ENCODE peak calls at places on chromosomes 11 and 22, in ten cellular contexts. Y is dorsolateral prefrontal cortex, C is osteoblast, W is transverse colon, K is thyroid gland, R is colonic mucosa, S is kidney, B is adrenal gland, A is fibroblast of villous mesenchyme, M is upper lobe of right lung. J is an unnamed sample.

GRCh38 chr22:42794551-42795510 is 62.2 kb downstream of the ARFGAP3 start:
- DNase-seq in A (no peak), R (no peak), C (no peak), B (no peak), S (no peak), M (peak; percentile 59), W (no peak), Y (no peak), K (no peak), J (no peak)

GRCh38 chr11:27858901-27859300 is 158.6 kb upstream of the BDNF start:
- DNase-seq in S (no peak), K (no peak), M (no peak), B (no peak), R (no peak), Y (no peak), A (no peak), C (no peak), W (no peak), J (no peak)

GRCh38 chr22:50694099-50694498 is 21.5 kb downstream of the SHANK3 start:
- DNase-seq in W (no peak), M (no peak), Y (peak; percentile 10), S (no peak), A (peak; percentile 35), B (no peak), K (no peak), R (no peak), C (peak; percentile 78), J (no peak)

GRCh38 chr11:103898577-103899336 is 137.7 kb upstream of the DDI1 start:
- DNase-seq in M (no peak), Y (no peak), R (no peak), W (no peak), C (no peak), S (no peak), K (no peak), B (no peak), A (no peak), J (no peak)

GRCh38 chr11:72048718-72049460 is 31.5 kb downstream of the NUMA1 start:
- DNase-seq in M (no peak), A (no peak), R (no peak), B (peak; percentile 67), W (no peak), Y (no peak), S (no peak), C (no peak), K (no peak), J (peak; percentile 33)

GRCh38 chr11:46912526-46913150 is 5.7 kb downstream of the LRP4 start:
- DNase-seq in S (no peak), R (no peak), A (no peak), C (no peak), B (no peak), W (no peak), K (no peak), M (no peak), Y (no peak), J (no peak)

GRCh38 chr22:31044262-31044861 is 36.8 kb upstream of the SMTN start:
- DNase-seq in M (no peak), K (no peak), A (peak; percentile 82), C (peak; percentile 88), R (peak; percentile 31), W (peak; percentile 61), S (peak; percentile 89), B (peak; percentile 52), Y (no peak), J (peak; percentile 57)

GRCh38 chr22:42581762-42582716 is 28.3 kb downstream of the SERHL2 start:
- DNase-seq in K (peak; percentile 80), B (peak; percentile 79), W (peak; percentile 81), S (peak; percentile 94), M (peak; percentile 89), C (peak; percentile 96), Y (peak; percentile 76), R (peak; percentile 84), A (peak; percentile 71), J (peak; percentile 72)

GRCh38 chr11:2706321-2706720 is 6.5 kb upstream of the KCNQ1OT1 start:
- DNase-seq in R (no peak), B (no peak), W (no peak), M (no peak), C (no peak), K (no peak), Y (no peak), A (no peak), S (peak; percentile 22), J (no peak)

GRCh38 chr11:12435264-12435663 is 57.9 kb downstream of the PARVA start:
- DNase-seq in S (no peak), R (no peak), Y (no peak), B (no peak), W (no peak), M (no peak), A (no peak), C (no peak), K (no peak), J (no peak)

GRCh38 chr11:17986711-17987220 is 26.1 kb downstream of the SERGEF start:
- DNase-seq in Y (no peak), S (no peak), A (no peak), C (no peak), R (no peak), W (no peak), B (no peak), K (no peak), M (no peak), J (no peak)

GRCh38 chr11:70721006-70721405 is 322.7 kb downstream of the CTTN start:
- DNase-seq in K (peak; percentile 67), R (no peak), Y (no peak), S (no peak), B (no peak), A (no peak), W (no peak), C (peak; percentile 17), M (no peak), J (no peak)

GRCh38 chr22:20542736-20543135 is 35.3 kb downstream of the MED15 start:
- DNase-seq in M (no peak), S (no peak), A (no peak), W (no peak), B (no peak), Y (no peak), R (no peak), C (no peak), K (no peak), J (no peak)

GRCh38 chr11:87463486-87464102 is 425.9 kb downstream of the TMEM135 start:
- DNase-seq in Y (no peak), C (peak; percentile 52), S (no peak), K (no peak), A (peak; percentile 17), B (no peak), R (no peak), W (no peak), M (no peak), J (no peak)

GRCh38 chr11:46686886-46687810 is 13.3 kb downstream of the ARHGAP1 start:
- DNase-seq in S (peak; percentile 73), K (no peak), M (no peak), B (peak; percentile 62), A (peak; percentile 69), Y (no peak), C (peak; percentile 98), R (no peak), W (no peak), J (peak; percentile 90)

DNA sequence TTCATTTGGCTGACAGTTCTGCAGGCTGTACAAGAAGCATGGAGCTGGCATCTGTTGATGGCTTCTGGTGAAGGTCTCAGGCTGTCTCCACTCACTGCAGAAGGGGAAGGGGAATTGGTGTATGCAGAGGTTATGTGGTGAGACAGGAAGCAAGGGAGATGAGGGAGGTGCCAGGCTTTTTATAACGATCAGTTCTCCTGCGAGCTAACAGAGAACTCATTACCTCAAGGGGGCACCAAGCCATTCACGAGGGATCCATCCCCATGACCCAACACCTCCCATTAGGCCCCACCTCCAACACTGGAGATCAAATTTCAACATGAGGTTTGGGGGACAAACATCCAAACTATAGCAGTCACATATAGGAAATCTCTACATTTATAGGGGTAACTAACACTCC is 38.7 kb upstream of the E2F8 start:
- DNase-seq in A (no peak), C (no peak), M (no peak), W (no peak), Y (no peak), K (no peak), S (no peak), B (no peak), R (no peak), J (no peak)
- TF ChIP-seq CTCF in A (no peak), C (no peak), M (no peak), W (no peak), Y (no peak), K (no peak), S (no peak), B (no peak), R (no peak), J (no peak)

GRCh38 chr11:61297341-61297740 is 2.2 kb upstream of the VWCE start:
- DNase-seq in A (no peak), R (no peak), W (no peak), S (no peak), K (no peak), Y (no peak), M (no peak), B (no peak), C (peak; percentile 93), J (no peak)
- H3K4me3 ChIP-seq in A (no peak overlapping the region), R (no peak overlapping the region), W (no peak overlapping the region), S (no peak overlapping the region), K (no peak overlapping the region), Y (no peak overlapping the region), M (no peak overlapping the region), B (no peak overlapping the region), C (no peak overlapping the region), J (no peak overlapping the region)

DNA sequence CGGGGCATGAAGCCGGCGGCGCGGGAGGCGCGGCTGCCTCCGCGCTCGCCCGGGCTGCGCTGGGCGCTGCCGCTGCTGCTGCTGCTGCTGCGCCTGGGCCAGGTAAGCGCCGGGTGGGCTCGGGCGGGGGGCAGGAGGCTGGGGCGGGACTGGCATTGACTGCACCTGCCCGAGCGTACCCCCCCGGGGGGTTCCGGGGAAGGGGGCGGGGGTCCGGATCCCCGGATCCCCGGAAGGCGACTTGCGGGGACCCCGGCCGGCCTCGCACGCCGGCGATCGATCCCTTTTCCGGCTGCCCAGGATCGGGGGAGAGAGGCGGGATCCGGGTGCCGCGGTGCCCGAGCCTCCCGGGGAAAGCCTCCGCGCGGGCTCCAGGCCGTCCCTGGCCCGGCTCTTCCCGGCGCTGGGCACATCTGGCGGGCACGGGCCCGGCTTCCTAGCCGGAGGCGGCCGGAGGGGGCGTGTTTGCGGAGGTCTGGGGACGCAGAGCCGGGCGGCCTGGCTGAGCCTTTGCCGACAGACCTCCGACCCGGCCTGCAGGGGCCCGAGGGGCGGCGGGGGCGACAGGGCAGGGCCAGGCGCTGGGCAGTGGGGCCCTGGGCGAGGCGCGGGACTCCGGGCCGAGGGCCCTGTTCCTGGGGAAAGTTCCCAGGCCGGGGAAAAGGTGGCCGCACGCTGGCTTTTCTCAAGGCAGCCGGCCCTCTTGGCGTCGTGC is 705 bp downstream of the PTPRJ start:
- DNase-seq in Y (no peak), C (peak; percentile 97), W (peak; percentile 63), M (peak; percentile 82), S (peak; percentile 84), B (peak; percentile 41), R (peak; percentile 60), A (peak; percentile 61), K (peak; percentile 61), J (peak; percentile 40)
- TF ChIP-seq CTCF in Y (peak; percentile 22), C (no peak), W (no peak), M (peak; percentile 23), S (no peak), B (no peak), R (no peak), A (peak; percentile 17), K (no peak), J (no peak)

DNA sequence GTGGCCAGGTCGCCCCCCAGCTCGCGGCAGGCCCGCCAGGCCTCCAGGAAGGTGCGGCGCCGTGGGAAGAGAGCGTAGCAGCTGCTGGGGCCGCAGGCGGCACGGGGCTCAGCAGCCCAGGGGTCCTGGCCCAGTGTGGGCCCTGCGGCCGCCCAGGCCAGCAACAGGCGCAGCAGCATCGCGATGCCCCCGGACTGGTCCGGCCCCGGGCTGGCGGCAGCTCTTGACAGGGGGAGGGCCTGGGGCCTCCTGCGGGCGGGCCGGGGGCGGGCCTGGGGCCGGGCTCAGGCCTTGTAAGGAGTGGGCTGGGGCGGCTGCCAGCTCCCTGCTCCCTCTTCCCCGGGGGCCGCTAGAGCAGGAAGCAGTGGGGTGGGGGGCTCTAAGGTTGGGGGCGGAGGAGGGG is at the start of gene CD248:
- DNase-seq in K (peak; percentile 46), B (no peak), C (peak; percentile 96), Y (no peak), M (peak; percentile 76), W (peak; percentile 43), S (peak; percentile 95), R (peak; percentile 47), A (peak; percentile 92), J (peak; percentile 96)
- H3K4me3 ChIP-seq in K (no peak within 1 kb of the TSS), B (no peak within 1 kb of the TSS), C (peak within 1 kb of the TSS; percentile 75), Y (peak within 1 kb of the TSS; percentile 1), M (peak within 1 kb of the TSS; percentile 39), W (peak within 1 kb of the TSS; percentile 25), S (peak within 1 kb of the TSS; percentile 53), R (peak within 1 kb of the TSS; percentile 31), A (peak within 1 kb of the TSS; percentile 91), J (peak within 1 kb of the TSS; percentile 65)